ENCODE peak calls at places on chromosome 2, in seven cellular contexts. J, F, Q, P, R, I and C are unnamed samples. For H3K4me1, the result is how much of the 10 kb centered on the place peaks cover.

GRCh38 chr2:118310016-118310877 is 222.0 kb downstream of the INSIG2 start:
- DNase-seq in I (no peak), P (no peak), R (no peak), Q (no peak), J (peak), F (no peak), C (peak)

GRCh38 chr2:151162185-151162584 is 99.5 kb downstream of the RBM43 start:
- DNase-seq in I (no peak), Q (no peak), P (no peak), F (no peak), R (no peak), J (peak), C (no peak)

GRCh38 chr2:9565436-9566153 is 10.0 kb upstream of the ADAM17 start:
- DNase-seq in I (no peak), J (peak), P (peak), F (peak), R (peak), Q (peak), C (peak)

GRCh38 chr2:46014911-46015654 is 282.1 kb upstream of the EPAS1 start:
- DNase-seq in F (no peak), J (no peak), P (no peak), R (no peak), Q (no peak), I (no peak), C (no peak)

GRCh38 chr2:111178730-111179405 is 58.2 kb downstream of the BCL2L11 start:
- DNase-seq in I (peak), F (no peak), J (peak), R (no peak), P (peak), Q (no peak), C (no peak)

GRCh38 chr2:26276488-26276887 is 31.7 kb downstream of the HADHB start:
- DNase-seq in R (no peak), I (no peak), F (no peak), P (no peak), J (no peak), Q (no peak), C (no peak)

GRCh38 chr2:234241656-234242445 is 191.3 kb downstream of the SPP2 start:
- DNase-seq in F (no peak), I (no peak), J (peak), P (peak), R (no peak), Q (no peak), C (no peak)

GRCh38 chr2:138035597-138036217 is 71.4 kb downstream of the HNMT start:
- DNase-seq in I (no peak), J (no peak), R (no peak), Q (no peak), F (no peak), P (no peak), C (no peak)

GRCh38 chr2:168097431-168097830 is 150.0 kb downstream of the STK39 start:
- DNase-seq in I (no peak), P (no peak), F (no peak), J (no peak), Q (no peak), R (no peak), C (no peak)

GRCh38 chr2:20223345-20224190 is 1.4 kb downstream of the SDC1 start:
- DNase-seq in J (peak), R (no peak), Q (peak), F (no peak), I (peak), P (peak), C (peak)
- TF ChIP-seq POLR2A in J (no peak), R (no peak), Q (no peak), F (peak), I (no peak), P (peak), C (no peak)

GRCh38 chr2:23596316-23596885 is 211.4 kb downstream of the KLHL29 start:
- DNase-seq in Q (no peak), F (no peak), R (no peak), P (no peak), J (peak), I (no peak), C (no peak)
- H3K4me1 ChIP-seq in Q (under half), F (under half), R (under half), P (under half), J (under half), I (under half), C (under half)

GRCh38 chr2:191845248-191845715 is 1.6 kb downstream of the CAVIN2 start:
- DNase-seq in I (peak), R (peak), P (no peak), F (no peak), Q (no peak), J (no peak), C (no peak)

GRCh38 chr2:191847764-191848163 is 876 bp upstream of the CAVIN2 start:
- DNase-seq in I (no peak), Q (no peak), P (no peak), R (no peak), J (no peak), F (no peak), C (no peak)

GRCh38 chr2:191845876-191846786 is 757 bp downstream of the CAVIN2 start:
- DNase-seq in I (peak), F (no peak), R (peak), Q (no peak), J (no peak), P (no peak), C (no peak)

GRCh38 chr2:191848771-191849726 is 2.2 kb upstream of the CAVIN2 start:
- DNase-seq in Q (no peak), P (no peak), R (no peak), F (no peak), J (no peak), I (no peak), C (no peak)

GRCh38 chr2:191846787-191847620 is at the start of gene CAVIN2:
- DNase-seq in P (peak), F (peak), I (peak), Q (peak), R (peak), J (peak), C (peak)
- TF ChIP-seq POLR2A in P (peak), F (no peak), I (peak), Q (no peak), R (peak), J (no peak), C (no peak)

DNA sequence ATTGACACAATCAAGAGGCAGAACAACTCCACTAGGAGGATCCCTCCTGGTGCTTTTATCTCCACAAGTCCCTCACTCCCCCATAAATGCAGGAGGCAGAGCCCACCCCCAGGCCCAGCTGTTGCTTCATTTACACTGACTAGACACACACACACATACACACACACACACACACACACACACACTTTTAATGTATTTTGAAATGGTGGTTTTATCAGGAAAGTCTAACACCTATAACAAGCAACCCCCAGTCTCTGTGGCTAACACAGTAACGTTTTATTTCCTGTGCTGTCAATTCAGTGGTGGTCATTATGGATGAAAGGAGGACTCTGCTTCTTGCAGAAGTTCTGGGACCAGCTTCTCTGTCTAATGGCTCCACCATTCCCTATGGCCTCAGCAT is 125.4 kb upstream of the FOSL2 start:
- DNase-seq in P (no peak), R (no peak), I (no peak), J (no peak), Q (no peak), F (no peak), C (no peak)
- H3K4me1 ChIP-seq in P (under half), R (under half), I (under half), J (under half), Q (under half), F (under half), C (under half)